ENCODE peak calls at places on chromosomes 16 and 17, in eight cellular contexts. O, B, J, E, L, V, H and C are unnamed samples.

GRCh38 chr17:18076941-18077340 is 10.8 kb upstream of the DRG2 start:
- DNase-seq in O (no peak), B (no peak), J (peak), E (no peak), L (no peak), V (no peak), H (no peak), C (no peak)

GRCh38 chr16:6684076-6684673 is 648.5 kb upstream of the RBFOX1 start:
- DNase-seq in O (peak), B (no peak), J (no peak), E (peak), L (no peak), V (no peak), H (peak), C (peak)

GRCh38 chr16:1831537-1832075 is 4.6 kb downstream of the FAHD1 start:
- DNase-seq in O (no peak), B (no peak), J (no peak), E (no peak), L (peak), V (no peak), H (no peak), C (no peak)

GRCh38 chr16:1102921-1103648 is 7.0 kb upstream of the C1QTNF8 start:
- DNase-seq in O (peak), B (peak), J (no peak), E (peak), L (no peak), V (peak), H (peak), C (no peak)

GRCh38 chr17:60645918-60646523 is 31.6 kb upstream of the BCAS3 start:
- DNase-seq in O (no peak), B (no peak), J (no peak), E (no peak), L (no peak), V (no peak), H (no peak), C (no peak)

GRCh38 chr16:1414532-1415265 is at the start of gene UNKL:
- DNase-seq in O (peak), B (peak), J (peak), E (peak), L (peak), V (peak), H (peak), C (peak)

GRCh38 chr17:27532269-27533067 is 76.2 kb downstream of the KSR1 start:
- DNase-seq in O (no peak), B (peak), J (peak), E (peak), L (peak), V (peak), H (peak), C (no peak)

GRCh38 chr17:44043326-44043725 is 23.1 kb downstream of the LSM12 start:
- DNase-seq in O (no peak), B (no peak), J (peak), E (peak), L (no peak), V (peak), H (no peak), C (no peak)

GRCh38 chr17:49510059-49510719 is 15.1 kb downstream of the NGFR start:
- DNase-seq in O (no peak), B (no peak), J (no peak), E (no peak), L (no peak), V (no peak), H (no peak), C (no peak)

GRCh38 chr17:49527927-49528651 is 33.0 kb downstream of the NGFR start:
- DNase-seq in O (no peak), B (no peak), J (no peak), E (no peak), L (no peak), V (no peak), H (peak), C (peak)

GRCh38 chr16:7083086-7083485 is 249.6 kb upstream of the RBFOX1 start:
- DNase-seq in O (no peak), B (no peak), J (no peak), E (no peak), L (no peak), V (no peak), H (no peak), C (no peak)

GRCh38 chr16:79269211-79269863 is 331.2 kb downstream of the MAF start:
- DNase-seq in O (no peak), B (no peak), J (no peak), E (no peak), L (no peak), V (no peak), H (no peak), C (peak)

DNA sequence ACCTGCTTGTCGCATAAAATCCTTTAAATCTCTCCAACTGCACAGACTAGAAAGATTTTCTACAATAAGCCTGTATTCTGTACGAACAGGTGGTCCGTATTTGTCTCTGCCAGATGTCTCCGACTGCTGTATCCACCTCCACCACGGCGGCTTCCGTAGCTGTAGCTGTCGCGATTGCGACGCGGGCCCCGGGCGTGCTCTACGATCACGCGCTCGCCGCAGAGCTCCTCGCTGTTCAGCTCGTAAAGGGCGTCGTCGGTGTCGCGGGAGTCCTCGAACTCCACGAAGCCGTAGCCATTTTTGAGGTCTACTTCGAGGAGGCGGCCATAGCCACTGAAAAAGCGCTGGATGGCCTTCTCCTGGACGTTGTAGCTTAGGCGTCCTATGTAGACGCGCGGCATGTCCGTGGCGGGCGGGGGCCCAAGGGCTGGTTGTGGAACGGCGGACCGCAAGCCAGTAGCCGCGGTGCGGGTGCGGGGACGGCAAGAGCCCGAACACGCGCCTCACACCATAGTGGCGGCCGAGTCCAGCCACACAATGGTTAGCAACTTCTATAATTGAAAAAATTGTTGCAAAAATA is 36.1 kb downstream of the ZNF624 start:
- DNase-seq in O (no peak), B (no peak), J (no peak), E (no peak), L (no peak), V (no peak), H (no peak), C (no peak)
- H3K4me3 ChIP-seq in O (no peak), B (no peak), J (no peak), E (no peak), L (no peak), V (no peak), H (no peak), C (no peak)

GRCh38 chr17:55335625-55336024 is 70.9 kb downstream of the HLF start:
- DNase-seq in O (no peak), B (no peak), J (no peak), E (no peak), L (no peak), V (no peak), H (no peak), C (no peak)

GRCh38 chr17:55336426-55336825 is 71.7 kb downstream of the HLF start:
- DNase-seq in O (no peak), B (no peak), J (no peak), E (no peak), L (no peak), V (no peak), H (no peak), C (no peak)

GRCh38 chr17:55332296-55333041 is 67.7 kb downstream of the HLF start:
- DNase-seq in O (no peak), B (no peak), J (no peak), E (no peak), L (no peak), V (peak), H (no peak), C (no peak)

GRCh38 chr17:55334285-55334684 is 69.5 kb downstream of the HLF start:
- DNase-seq in O (no peak), B (no peak), J (no peak), E (no peak), L (no peak), V (no peak), H (no peak), C (no peak)

DNA sequence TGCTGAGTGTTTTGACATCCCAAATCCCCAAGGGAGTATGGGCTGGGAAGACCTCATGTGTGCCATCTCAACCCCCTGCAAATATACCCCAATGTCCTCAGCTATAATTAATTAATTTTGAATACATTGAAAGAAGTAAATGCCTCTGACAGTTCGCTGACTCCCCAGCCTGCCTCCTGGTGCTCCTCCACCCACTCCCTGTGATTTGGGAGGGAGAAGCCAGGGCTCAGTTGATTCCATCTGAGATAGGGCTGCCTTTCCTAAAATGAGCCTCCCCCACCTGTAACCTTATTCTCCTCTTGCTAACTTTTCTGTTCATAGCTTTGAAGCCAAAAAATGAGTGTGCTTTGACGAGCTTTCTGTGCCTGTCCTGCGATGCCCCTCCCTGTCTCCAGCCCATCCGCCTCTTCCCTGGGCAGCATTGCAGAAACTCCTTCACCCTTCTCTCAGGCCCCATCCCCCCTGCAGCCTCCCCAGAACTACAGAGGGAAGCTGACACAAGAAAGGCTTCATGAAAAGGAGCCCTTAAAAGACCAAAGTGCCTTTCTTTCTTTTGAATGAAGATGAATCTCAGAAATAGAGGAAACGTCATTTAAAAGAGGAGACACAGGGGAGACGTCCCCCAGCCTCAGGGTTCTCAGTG is 70.2 kb downstream of the HLF start:
- DNase-seq in O (no peak), B (no peak), J (no peak), E (no peak), L (no peak), V (no peak), H (no peak), C (peak)
- H3K4me3 ChIP-seq in O (no peak), B (no peak), J (no peak), E (no peak), L (no peak), V (no peak), H (no peak), C (peak)

GRCh38 chr17:8138366-8138671 is 13.9 kb downstream of the PER1 start:
- DNase-seq in O (no peak), B (no peak), J (no peak), E (no peak), L (no peak), V (no peak), H (no peak), C (no peak)
- H3K4me3 ChIP-seq in O (peak), B (no peak), J (peak), E (no peak), L (no peak), V (peak), H (peak), C (peak)

GRCh38 chr17:80498242-80498919 is 22.0 kb upstream of the NPTX1 start:
- DNase-seq in O (no peak), B (no peak), J (peak), E (no peak), L (no peak), V (no peak), H (no peak), C (peak)
- H3K4me3 ChIP-seq in O (no peak), B (no peak), J (no peak), E (no peak), L (no peak), V (no peak), H (no peak), C (no peak)

DNA sequence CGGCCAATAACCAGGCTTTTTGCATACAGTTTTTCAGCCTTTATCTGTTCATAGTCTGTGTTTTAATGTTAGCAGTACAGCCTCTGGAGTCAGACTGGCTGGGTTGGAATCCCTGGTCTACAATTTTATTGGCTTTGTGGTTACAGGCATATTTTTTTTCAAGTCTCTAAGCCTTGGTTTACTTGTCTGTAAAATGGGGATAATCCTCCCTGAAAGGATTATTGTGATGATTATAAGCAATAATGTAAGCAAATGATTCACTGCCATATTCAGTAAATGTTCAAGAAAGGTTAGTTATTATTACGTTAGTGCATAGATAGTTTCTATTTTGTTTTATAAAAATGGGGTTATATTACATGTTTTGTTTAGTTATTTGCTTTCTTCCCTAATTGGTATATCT is 15.7 kb downstream of the COX10 start:
- DNase-seq in O (no peak), B (no peak), J (no peak), E (no peak), L (no peak), V (no peak), H (no peak), C (no peak)
- H3K4me3 ChIP-seq in O (no peak), B (no peak), J (no peak), E (no peak), L (no peak), V (no peak), H (no peak), C (no peak)

GRCh38 chr16:69725480-69726312 is 664 bp downstream of the NQO1 start:
- DNase-seq in O (no peak), B (peak), J (no peak), E (no peak), L (no peak), V (no peak), H (no peak), C (no peak)

GRCh38 chr16:69724414-69724873 is 1.9 kb downstream of the NQO1 start:
- DNase-seq in O (no peak), B (no peak), J (no peak), E (no peak), L (no peak), V (no peak), H (no peak), C (no peak)

GRCh38 chr16:69727916-69728270 is 1.5 kb upstream of the NQO1 start:
- DNase-seq in O (peak), B (peak), J (no peak), E (peak), L (no peak), V (peak), H (no peak), C (no peak)

GRCh38 chr16:69726313-69727060 is at the start of gene NQO1:
- DNase-seq in O (peak), B (peak), J (peak), E (peak), L (peak), V (peak), H (peak), C (peak)

GRCh38 chr16:69724981-69725479 is 1.3 kb downstream of the NQO1 start:
- DNase-seq in O (peak), B (no peak), J (no peak), E (no peak), L (no peak), V (no peak), H (no peak), C (peak)
- H3K4me3 ChIP-seq in O (peak), B (peak), J (peak), E (peak), L (no peak), V (peak), H (peak), C (peak)

DNA sequence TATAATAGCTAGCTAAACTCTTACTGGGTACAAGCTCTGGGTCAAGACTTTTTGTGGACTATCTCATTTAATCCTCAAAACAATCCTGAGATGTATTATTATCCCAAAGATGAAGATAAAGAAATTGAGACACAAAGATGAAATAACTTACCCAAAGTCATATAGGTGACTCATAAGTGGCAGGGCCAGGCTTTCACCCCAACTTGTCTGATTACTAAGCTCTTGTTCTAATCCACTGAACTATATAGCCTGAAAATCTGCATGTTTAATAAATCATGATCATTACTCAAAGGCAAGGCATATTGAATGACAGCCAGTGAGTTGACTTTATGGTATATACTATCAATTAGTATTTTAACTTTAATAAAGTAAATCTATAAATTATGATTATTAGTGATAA is 77.4 kb downstream of the SKAP1 start:
- DNase-seq in O (no peak), B (no peak), J (no peak), E (no peak), L (no peak), V (no peak), H (no peak), C (no peak)
- H3K4me3 ChIP-seq in O (no peak), B (no peak), J (no peak), E (no peak), L (no peak), V (no peak), H (no peak), C (no peak)

DNA sequence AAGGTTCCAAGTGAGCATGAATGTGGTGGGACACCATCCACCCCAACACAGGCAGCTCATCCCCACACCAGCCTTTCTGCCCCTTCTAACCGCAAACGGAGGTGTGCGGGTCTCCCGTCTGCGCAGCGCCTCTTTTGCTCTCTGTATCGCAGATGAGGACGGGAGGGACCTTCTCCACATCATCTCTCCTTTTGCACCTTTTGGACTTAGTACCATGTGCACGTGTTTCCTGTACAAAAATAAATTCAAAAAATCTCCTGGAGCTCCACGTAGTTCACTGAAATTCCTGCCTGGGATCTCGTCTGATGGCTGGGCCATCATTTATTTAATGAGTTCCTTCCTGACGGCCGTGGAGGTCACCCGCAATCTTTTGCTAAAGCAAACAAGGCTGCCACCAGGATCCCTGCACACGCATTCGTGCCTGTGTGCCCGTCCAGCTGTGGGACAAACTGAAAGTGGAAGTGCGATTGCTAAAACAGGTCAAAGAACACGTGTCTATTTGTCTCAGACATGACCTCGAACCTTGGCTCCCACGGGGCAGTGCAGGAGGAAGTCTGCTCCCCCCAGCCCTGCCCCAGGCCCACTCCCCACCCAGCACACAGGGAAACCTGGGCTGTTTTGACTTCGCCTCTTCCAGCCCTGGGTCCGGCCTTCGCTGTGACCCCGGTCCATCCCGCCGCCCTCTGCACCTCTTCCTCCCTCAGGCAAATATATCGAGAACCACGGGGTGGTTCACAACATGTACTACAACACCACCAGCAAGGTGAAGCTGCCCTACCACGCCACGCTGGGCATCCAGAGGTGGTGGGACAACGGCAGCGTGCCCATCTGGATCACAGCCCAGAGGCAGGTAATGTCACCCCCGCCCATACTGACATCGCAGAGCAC is 2.3 kb downstream of the ENPP7 start:
- DNase-seq in O (no peak), B (peak), J (no peak), E (peak), L (no peak), V (no peak), H (no peak), C (peak)
- H3K4me3 ChIP-seq in O (no peak), B (no peak), J (no peak), E (peak), L (no peak), V (peak), H (no peak), C (no peak)